ENCODE peak calls at places on chromosomes 16 and 17, in six cellular contexts. S is A549, B is K562, F is endothelial cell of umbilical vein, V is GM12878, L is HepG2. C is an unnamed sample.

GRCh38 chr16:87830673-87831420 is 38.5 kb downstream of the SLC7A5 start:
- DNase-seq in F (no peak), V (no peak), S (peak; percentile 66), B (no peak), L (no peak), C (no peak)

GRCh38 chr17:49775546-49776260 is 11.8 kb upstream of the FAM117A start:
- DNase-seq in F (peak; percentile 73), L (peak; percentile 18), B (no peak), S (no peak), V (no peak), C (no peak)

GRCh38 chr17:32497431-32498205 is 10.8 kb downstream of the CDK5R1 start:
- DNase-seq in V (no peak), L (no peak), F (no peak), S (peak; percentile 41), B (no peak), C (no peak)

GRCh38 chr17:31094600-31095238 is at the start of gene NF1:
- DNase-seq in L (peak; percentile 93), S (peak; percentile 96), F (peak; percentile 93), V (peak; percentile 63), B (peak; percentile 98), C (peak; percentile 94)

GRCh38 chr17:82520041-82520910 is 744 bp downstream of the FOXK2 start:
- DNase-seq in L (no peak), B (no peak), F (no peak), V (no peak), S (no peak), C (peak; percentile 52)

GRCh38 chr16:87705780-87706277 is 60.0 kb downstream of the KLHDC4 start:
- DNase-seq in F (no peak), V (no peak), S (no peak), L (peak; percentile 74), B (no peak), C (no peak)

GRCh38 chr16:29029168-29029994 is 44.5 kb downstream of the LAT start:
- DNase-seq in V (no peak), S (peak; percentile 81), F (peak; percentile 40), L (no peak), B (peak; percentile 89), C (peak; percentile 97)

GRCh38 chr17:65783845-65784334 is 222.4 kb upstream of the AXIN2 start:
- DNase-seq in L (peak; percentile 90), V (no peak), B (no peak), F (peak; percentile 44), S (peak; percentile 89), C (no peak)

GRCh38 chr16:85566502-85567100 is 46.5 kb upstream of the GSE1 start:
- DNase-seq in F (no peak), S (no peak), V (no peak), B (peak; percentile 98), L (no peak), C (no peak)

GRCh38 chr16:22081050-22081449 is 11.3 kb upstream of the VWA3A start:
- DNase-seq in B (no peak), F (no peak), L (no peak), V (no peak), S (no peak), C (no peak)

GRCh38 chr16:2955779-2956565 is 8.1 kb upstream of the KREMEN2 start:
- DNase-seq in B (no peak), S (no peak), F (no peak), V (no peak), L (no peak), C (peak; percentile 83)

GRCh38 chr16:85391175-85391707 is 221.9 kb upstream of the GSE1 start:
- DNase-seq in S (no peak), V (no peak), F (no peak), L (no peak), B (no peak), C (no peak)

GRCh38 chr17:82939213-82940030 is 99.6 kb upstream of the ZNF750 start:
- DNase-seq in F (no peak), B (no peak), L (no peak), S (no peak), V (no peak), C (no peak)

GRCh38 chr16:89918453-89919347 is at the start of gene MC1R:
- DNase-seq in S (peak; percentile 67), V (no peak), L (peak; percentile 88), F (peak; percentile 34), B (peak; percentile 82), C (peak; percentile 90)

GRCh38 chr16:85863384-85863774 is 35.6 kb upstream of the IRF8 start:
- DNase-seq in B (no peak), V (no peak), S (no peak), F (no peak), L (no peak), C (no peak)

GRCh38 chr17:41073676-41074075 is 8.0 kb upstream of the KRTAP2-4 start:
- DNase-seq in B (no peak), S (no peak), F (no peak), V (no peak), L (no peak), C (no peak)

GRCh38 chr16:84741351-84741791 is 41.6 kb downstream of the USP10 start:
- DNase-seq in F (no peak), B (no peak), S (no peak), V (no peak), L (no peak), C (peak; percentile 62)

GRCh38 chr16:57941016-57941656 is 29.8 kb downstream of the CNGB1 start:
- DNase-seq in S (no peak), V (no peak), L (no peak), F (peak; percentile 14), B (no peak), C (no peak)

GRCh38 chr16:88405325-88406060 is 22.7 kb downstream of the ZNF469 start:
- DNase-seq in B (no peak), V (no peak), F (no peak), L (no peak), S (no peak), C (no peak)

GRCh38 chr17:19004601-19005441 is at the start of gene FAM83G:
- DNase-seq in S (peak; percentile 87), L (peak; percentile 69), F (peak; percentile 52), B (peak; percentile 86), V (peak; percentile 19), C (peak; percentile 88)

DNA sequence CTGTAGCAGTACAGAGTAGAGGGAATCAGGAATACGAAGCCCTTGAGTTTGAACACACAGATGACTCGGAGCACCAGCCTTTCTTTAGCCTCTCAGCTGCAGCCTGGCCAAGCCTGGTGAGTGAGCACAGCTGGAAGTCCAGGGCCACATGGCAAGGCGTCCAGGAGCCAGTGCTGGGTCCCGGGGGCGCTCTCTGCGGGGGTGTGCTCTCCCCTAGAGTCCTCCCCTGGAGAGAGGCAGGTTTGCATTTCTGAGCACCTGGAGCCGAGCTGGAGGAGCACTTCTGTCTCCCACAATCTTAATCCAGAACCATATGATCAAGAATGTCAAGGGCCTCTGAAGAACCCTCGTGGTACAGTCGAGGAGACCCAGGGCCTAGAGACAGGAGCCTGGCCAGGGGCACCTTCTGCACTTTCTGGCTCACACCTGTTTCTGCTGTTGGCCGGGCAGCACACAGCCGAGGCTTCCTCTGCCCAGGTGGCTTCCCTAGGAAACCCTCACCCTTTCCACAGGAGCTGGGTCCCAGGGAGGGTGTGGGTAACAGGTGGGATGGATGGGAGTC is 78.3 kb downstream of the PLD6 start:
- DNase-seq in B (no peak), F (no peak), L (no peak), V (no peak), S (no peak), C (no peak)
- TF ChIP-seq MYC in B (no peak), F (no peak), L (no peak), V (no peak), S (no peak), C (no peak)

DNA sequence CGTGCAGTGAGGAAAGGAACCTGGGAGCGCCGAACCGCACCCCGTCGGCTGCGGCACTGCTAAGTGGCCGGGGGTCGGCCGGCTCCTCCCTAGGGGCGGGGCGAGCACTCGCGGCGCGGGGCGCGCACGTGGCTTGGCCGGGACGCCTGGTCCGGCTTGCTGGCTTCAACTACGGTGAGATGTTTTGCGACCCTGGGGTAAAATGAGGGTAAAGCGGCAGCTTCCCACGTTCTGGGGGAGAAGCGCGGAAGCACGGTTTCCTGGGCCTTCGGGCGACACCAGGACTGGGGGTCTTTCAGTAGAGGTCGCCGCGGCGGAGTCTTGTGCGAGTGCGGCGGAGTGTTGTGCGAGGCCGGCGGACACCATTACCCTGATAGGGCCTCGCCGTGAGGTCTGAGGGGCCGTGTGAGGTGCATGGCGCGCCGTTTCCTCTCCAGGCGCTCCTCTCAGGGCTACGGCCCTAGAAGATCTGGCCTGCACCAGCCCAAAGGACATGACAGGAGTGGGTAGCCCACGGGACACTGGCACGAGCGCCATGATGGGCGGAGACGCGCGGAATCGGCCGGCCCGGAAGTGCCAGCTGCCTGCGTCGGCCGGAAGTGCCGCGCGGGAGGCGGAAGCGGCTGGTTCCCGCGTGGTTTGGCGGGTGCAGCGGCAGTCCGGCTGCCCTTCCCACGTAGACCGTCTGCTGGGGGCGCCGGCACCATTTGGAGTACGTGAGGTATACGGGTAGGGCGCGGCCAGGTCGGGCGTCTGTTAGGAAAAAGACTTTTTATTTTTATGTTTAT is at the start of gene PIGW:
- DNase-seq in L (peak; percentile 82), B (peak; percentile 96), V (peak; percentile 66), S (peak; percentile 96), F (peak; percentile 90), C (peak; percentile 97)
- TF ChIP-seq POLR2A in L (peak; percentile 82), B (peak; percentile 93), V (peak; percentile 94), S (peak; percentile 90), F (peak; percentile 94), C (peak; percentile 93)

DNA sequence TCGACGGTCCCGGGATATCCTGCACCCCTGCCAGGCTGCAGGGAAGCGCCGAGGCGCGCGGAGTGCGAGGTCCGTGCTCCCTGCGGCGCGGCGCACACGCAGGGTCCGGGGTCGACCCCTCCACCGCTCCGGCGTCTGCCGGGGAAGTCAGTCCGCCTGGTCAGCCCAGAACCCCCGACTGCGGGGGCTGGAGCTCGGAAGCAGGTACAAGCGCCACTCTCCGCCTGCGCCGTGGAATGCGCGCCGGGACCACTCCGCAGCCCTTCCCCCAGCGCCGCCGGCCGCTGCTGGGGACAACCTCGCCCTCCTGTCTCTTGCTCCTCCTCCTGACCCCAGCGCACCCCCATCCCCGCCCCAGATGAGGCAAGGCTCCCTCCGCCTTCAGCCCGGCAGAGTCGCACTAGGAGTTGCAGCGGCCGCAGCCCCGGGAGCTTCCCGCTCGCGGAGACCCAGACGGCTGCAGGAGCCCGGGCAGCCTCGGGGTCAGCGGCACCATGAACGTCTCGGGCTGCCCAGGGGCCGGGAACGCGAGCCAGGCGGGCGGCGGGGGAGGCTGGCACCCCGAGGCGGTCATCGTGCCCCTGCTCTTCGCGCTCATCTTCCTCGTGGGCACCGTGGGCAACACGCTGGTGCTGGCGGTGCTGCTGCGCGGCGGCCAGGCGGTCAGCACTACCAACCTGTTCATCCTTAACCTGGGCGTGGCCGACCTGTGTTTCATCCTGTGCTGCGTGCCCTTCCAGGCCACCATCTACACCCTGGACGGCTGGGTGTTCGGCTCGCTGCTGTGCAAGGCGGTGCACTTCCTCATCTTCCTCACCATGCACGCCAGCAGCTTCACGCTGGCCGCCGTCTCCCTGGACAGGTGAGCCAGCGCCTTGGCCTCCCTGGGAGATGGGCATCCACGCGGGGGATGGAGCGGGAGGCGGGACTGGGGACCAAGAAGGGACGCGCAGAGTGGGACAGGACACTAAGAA is at the start of gene GALR2:
- DNase-seq in B (no peak), F (no peak), S (no peak), V (no peak), L (no peak), C (no peak)
- TF ChIP-seq CTCF in B (no peak), F (no peak), S (no peak), V (no peak), L (peak; percentile 3), C (no peak)

GRCh38 chr17:3008336-3009279 is 54.8 kb downstream of the OR1D5 start:
- DNase-seq in V (no peak), L (no peak), F (no peak), S (no peak), B (no peak), C (no peak)
- TF ChIP-seq MYC in V (no peak), L (no peak), F (no peak), S (no peak), B (no peak), C (no peak)